ENCODE peak calls at places on chromosomes 2 and 18, in seven cellular contexts. One of them, this sample, is unnamed.

GRCh38 chr2:12663306-12664037 is 53.3 kb upstream of the TRIB2 start:
- DNase-seq in esophagus muscularis mucosa: no peak
- DNase-seq in A549: no peak
- DNase-seq in right lobe of liver: no peak
- DNase-seq in tibial nerve: peak; percentile 33
- DNase-seq in HepG2: no peak
- DNase-seq in GM12878: no peak
- DNase-seq in this sample: no peak

GRCh38 chr2:103435010-103435409 is 673.2 kb downstream of the TMEM182 start:
- DNase-seq in tibial nerve: no peak
- DNase-seq in A549: no peak
- DNase-seq in HepG2: no peak
- DNase-seq in right lobe of liver: no peak
- DNase-seq in GM12878: no peak
- DNase-seq in esophagus muscularis mucosa: no peak
- DNase-seq in this sample: no peak

GRCh38 chr2:55277310-55277709 is 8.3 kb upstream of the MTIF2 start:
- DNase-seq in esophagus muscularis mucosa: no peak
- DNase-seq in GM12878: no peak
- DNase-seq in right lobe of liver: no peak
- DNase-seq in A549: no peak
- DNase-seq in tibial nerve: no peak
- DNase-seq in HepG2: peak; percentile 7
- DNase-seq in this sample: no peak

GRCh38 chr18:79480171-79480981 is 84.6 kb downstream of the NFATC1 start:
- DNase-seq in GM12878: no peak
- DNase-seq in A549: no peak
- DNase-seq in HepG2: no peak
- DNase-seq in tibial nerve: no peak
- DNase-seq in right lobe of liver: no peak
- DNase-seq in esophagus muscularis mucosa: no peak
- DNase-seq in this sample: peak; percentile 76

GRCh38 chr2:150750726-150751125 is 263.3 kb upstream of the RND3 start:
- DNase-seq in esophagus muscularis mucosa: no peak
- DNase-seq in HepG2: no peak
- DNase-seq in right lobe of liver: no peak
- DNase-seq in GM12878: no peak
- DNase-seq in tibial nerve: no peak
- DNase-seq in A549: no peak
- DNase-seq in this sample: no peak

GRCh38 chr2:241391892-241392665 is 36.0 kb downstream of the FARP2 start:
- DNase-seq in A549: peak; percentile 52
- DNase-seq in right lobe of liver: no peak
- DNase-seq in esophagus muscularis mucosa: no peak
- DNase-seq in tibial nerve: no peak
- DNase-seq in GM12878: no peak
- DNase-seq in HepG2: peak; percentile 73
- DNase-seq in this sample: no peak

GRCh38 chr2:10864888-10865551 is 46.7 kb upstream of the KCNF1 start:
- DNase-seq in GM12878: peak; percentile 66
- DNase-seq in HepG2: no peak
- DNase-seq in esophagus muscularis mucosa: no peak
- DNase-seq in tibial nerve: no peak
- DNase-seq in A549: no peak
- DNase-seq in right lobe of liver: no peak
- DNase-seq in this sample: no peak

GRCh38 chr2:214830794-214831346 is 21.4 kb upstream of the BARD1 start:
- DNase-seq in right lobe of liver: no peak
- DNase-seq in GM12878: no peak
- DNase-seq in A549: peak; percentile 26
- DNase-seq in HepG2: peak; percentile 39
- DNase-seq in tibial nerve: no peak
- DNase-seq in esophagus muscularis mucosa: no peak
- DNase-seq in this sample: no peak

GRCh38 chr2:68907232-68907922 is 36.2 kb upstream of the BMP10 start:
- DNase-seq in esophagus muscularis mucosa: no peak
- DNase-seq in HepG2: no peak
- DNase-seq in A549: no peak
- DNase-seq in tibial nerve: no peak
- DNase-seq in GM12878: no peak
- DNase-seq in right lobe of liver: no peak
- DNase-seq in this sample: no peak

GRCh38 chr18:61502472-61502871 is 169.2 kb downstream of the CDH20 start:
- DNase-seq in A549: peak; percentile 38
- DNase-seq in right lobe of liver: no peak
- DNase-seq in HepG2: peak; percentile 21
- DNase-seq in tibial nerve: peak; percentile 73
- DNase-seq in GM12878: peak; percentile 5
- DNase-seq in esophagus muscularis mucosa: no peak
- DNase-seq in this sample: no peak

GRCh38 chr2:69565431-69565839 is 78.1 kb downstream of the AAK1 start:
- DNase-seq in esophagus muscularis mucosa: no peak
- DNase-seq in HepG2: peak; percentile 61
- DNase-seq in right lobe of liver: peak; percentile 38
- DNase-seq in GM12878: peak; percentile 40
- DNase-seq in A549: peak; percentile 70
- DNase-seq in tibial nerve: no peak
- DNase-seq in this sample: peak; percentile 88

GRCh38 chr2:5387421-5387820 is 304.8 kb upstream of the SOX11 start:
- DNase-seq in GM12878: no peak
- DNase-seq in HepG2: no peak
- DNase-seq in tibial nerve: no peak
- DNase-seq in right lobe of liver: no peak
- DNase-seq in A549: no peak
- DNase-seq in esophagus muscularis mucosa: peak; percentile 2
- DNase-seq in this sample: no peak

GRCh38 chr18:22346968-22347611 is 70.6 kb downstream of the CTAGE1 start:
- DNase-seq in tibial nerve: no peak
- DNase-seq in esophagus muscularis mucosa: peak; percentile 85
- DNase-seq in GM12878: no peak
- DNase-seq in HepG2: peak; percentile 5
- DNase-seq in A549: no peak
- DNase-seq in right lobe of liver: peak; percentile 88
- DNase-seq in this sample: peak; percentile 88

GRCh38 chr2:119484834-119485233 is 39.4 kb downstream of the SCTR start:
- DNase-seq in GM12878: no peak
- DNase-seq in esophagus muscularis mucosa: peak; percentile 57
- DNase-seq in right lobe of liver: no peak
- DNase-seq in HepG2: no peak
- DNase-seq in tibial nerve: no peak
- DNase-seq in A549: no peak
- DNase-seq in this sample: no peak

GRCh38 chr2:5705490-5705889 is 13.3 kb downstream of the SOX11 start:
- DNase-seq in GM12878: no peak
- DNase-seq in HepG2: no peak
- DNase-seq in right lobe of liver: no peak
- DNase-seq in esophagus muscularis mucosa: peak; percentile 75
- DNase-seq in A549: no peak
- DNase-seq in tibial nerve: no peak
- DNase-seq in this sample: no peak

DNA sequence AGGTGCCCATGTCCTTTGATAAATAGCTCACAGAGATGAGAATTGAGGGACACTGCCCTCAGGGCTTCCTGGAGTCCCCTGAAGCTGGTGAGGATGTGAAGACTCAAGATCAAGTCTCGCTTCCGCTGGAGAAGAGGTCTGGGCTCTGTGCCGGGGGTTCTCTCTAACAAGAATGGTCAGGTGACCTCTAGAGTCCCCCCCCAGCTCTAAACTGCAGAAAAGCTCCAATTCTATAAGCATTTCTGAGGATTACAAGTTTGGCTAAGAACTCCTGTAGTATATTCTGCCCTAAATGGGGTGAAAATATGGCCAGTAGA is 32.4 kb downstream of the LPIN2 start:
- DNase-seq in tibial nerve: no peak
- DNase-seq in A549: no peak
- DNase-seq in HepG2: no peak
- DNase-seq in esophagus muscularis mucosa: no peak
- DNase-seq in right lobe of liver: peak; percentile 40
- DNase-seq in GM12878: no peak
- DNase-seq in this sample: no peak
- H3K4me3 ChIP-seq in tibial nerve: no peak overlapping the region
- H3K4me3 ChIP-seq in A549: no peak overlapping the region
- H3K4me3 ChIP-seq in HepG2: no peak overlapping the region
- H3K4me3 ChIP-seq in esophagus muscularis mucosa: no peak overlapping the region
- H3K4me3 ChIP-seq in right lobe of liver: peak overlapping the region; percentile 50
- H3K4me3 ChIP-seq in GM12878: peak overlapping the region; percentile 43
- H3K4me3 ChIP-seq in this sample: peak overlapping the region; percentile 17

GRCh38 chr2:220504890-220505564 is 877.6 kb downstream of the SLC4A3 start:
- DNase-seq in HepG2: peak; percentile 3
- DNase-seq in esophagus muscularis mucosa: no peak
- DNase-seq in GM12878: no peak
- DNase-seq in A549: peak; percentile 39
- DNase-seq in tibial nerve: no peak
- DNase-seq in right lobe of liver: no peak
- DNase-seq in this sample: no peak
- H3K27ac ChIP-seq in HepG2: no peak overlapping the region
- H3K27ac ChIP-seq in esophagus muscularis mucosa: no peak overlapping the region
- H3K27ac ChIP-seq in GM12878: no peak overlapping the region
- H3K27ac ChIP-seq in A549: peak overlapping the region; percentile 7
- H3K27ac ChIP-seq in tibial nerve: no peak overlapping the region
- H3K27ac ChIP-seq in right lobe of liver: no peak overlapping the region
- H3K27ac ChIP-seq in this sample: no peak overlapping the region

DNA sequence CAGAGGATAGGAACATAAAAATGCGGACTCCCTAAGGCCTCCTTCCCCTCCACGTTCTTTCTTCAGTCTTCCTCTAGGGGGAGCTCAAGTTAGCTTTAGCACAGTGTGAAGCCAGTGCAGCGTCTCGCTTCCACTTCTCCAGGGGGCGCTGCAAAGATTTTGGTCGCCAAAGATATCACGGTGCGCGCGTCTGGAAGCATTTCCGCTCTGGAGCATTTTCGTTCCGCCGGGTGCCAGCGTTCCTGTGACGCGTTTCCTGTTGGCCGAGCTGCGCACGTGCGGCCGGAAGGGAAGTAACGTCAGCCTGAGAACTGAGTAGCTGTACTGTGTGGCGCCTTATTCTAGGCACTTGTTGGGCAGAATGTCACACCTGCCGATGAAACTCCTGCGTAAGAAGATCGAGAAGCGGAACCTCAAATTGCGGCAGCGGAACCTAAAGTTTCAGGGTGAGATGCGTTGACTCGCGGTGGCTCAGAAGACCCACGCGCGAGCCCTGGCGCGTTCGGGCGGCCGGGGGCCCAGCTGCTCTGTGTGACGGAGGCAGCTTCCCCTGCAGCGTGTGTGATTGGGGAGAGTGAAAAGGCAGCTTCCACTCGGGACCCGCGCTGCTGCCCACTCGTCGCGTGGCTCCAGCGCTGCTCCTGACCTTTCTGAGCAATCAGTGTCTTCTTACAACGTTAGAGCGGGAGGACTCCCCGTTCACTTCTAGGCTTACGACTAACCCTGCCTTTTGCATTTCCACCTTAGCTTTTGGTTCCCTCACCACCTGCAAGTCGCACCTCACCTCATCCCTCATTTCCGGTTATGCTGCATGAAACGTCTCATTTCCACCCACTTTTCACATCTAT is at the start of gene DDX18:
- DNase-seq in esophagus muscularis mucosa: peak; percentile 99
- DNase-seq in A549: peak; percentile 98
- DNase-seq in right lobe of liver: peak; percentile 96
- DNase-seq in HepG2: peak; percentile 99
- DNase-seq in GM12878: peak; percentile 93
- DNase-seq in tibial nerve: peak; percentile 96
- DNase-seq in this sample: peak; percentile 98
- TF ChIP-seq POLR2A in esophagus muscularis mucosa: no peak
- TF ChIP-seq POLR2A in A549: peak; percentile 75
- TF ChIP-seq POLR2A in right lobe of liver: peak; percentile 72
- TF ChIP-seq POLR2A in HepG2: peak; percentile 91
- TF ChIP-seq POLR2A in GM12878: peak; percentile 90
- TF ChIP-seq POLR2A in tibial nerve: peak; percentile 14
- TF ChIP-seq POLR2A in this sample: no peak

DNA sequence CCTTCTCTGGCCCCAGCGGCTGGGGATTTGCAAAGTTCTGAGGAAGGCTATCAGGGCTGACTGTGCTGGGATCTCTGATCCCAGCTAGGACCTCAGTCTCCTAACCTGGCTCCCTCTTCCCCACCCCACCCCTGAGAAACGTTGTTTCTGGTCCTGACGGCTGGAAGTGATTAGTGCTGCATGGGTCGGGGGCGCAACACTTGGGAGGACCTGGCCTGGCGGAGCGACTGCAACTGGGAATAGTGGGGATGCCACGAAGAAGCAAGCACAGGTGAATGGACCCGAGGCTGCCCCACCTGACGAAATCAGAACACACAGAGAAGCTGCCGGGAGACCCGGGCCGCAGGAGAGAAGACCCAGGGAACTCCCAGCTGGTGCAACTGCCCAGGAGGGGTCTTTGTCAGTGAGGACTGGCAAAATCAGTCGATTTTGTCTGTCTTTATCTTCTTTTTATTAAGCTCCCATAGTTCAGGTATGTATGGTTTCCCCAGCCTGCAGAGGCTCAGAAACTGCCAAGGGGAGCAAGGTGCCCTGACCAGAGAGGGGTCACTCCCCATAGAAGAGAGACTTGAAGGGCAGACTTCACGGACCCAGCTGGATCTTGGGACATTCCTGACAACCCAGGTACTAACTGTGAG is 656 bp upstream of the LBX2 start:
- DNase-seq in right lobe of liver: no peak
- DNase-seq in A549: no peak
- DNase-seq in esophagus muscularis mucosa: no peak
- DNase-seq in tibial nerve: no peak
- DNase-seq in HepG2: no peak
- DNase-seq in GM12878: no peak
- DNase-seq in this sample: peak; percentile 49
- H3K4me3 ChIP-seq in right lobe of liver: no peak overlapping the region
- H3K4me3 ChIP-seq in A549: no peak overlapping the region
- H3K4me3 ChIP-seq in esophagus muscularis mucosa: no peak overlapping the region
- H3K4me3 ChIP-seq in tibial nerve: no peak overlapping the region
- H3K4me3 ChIP-seq in HepG2: peak overlapping the region; percentile 53
- H3K4me3 ChIP-seq in GM12878: no peak overlapping the region
- H3K4me3 ChIP-seq in this sample: no peak overlapping the region

DNA sequence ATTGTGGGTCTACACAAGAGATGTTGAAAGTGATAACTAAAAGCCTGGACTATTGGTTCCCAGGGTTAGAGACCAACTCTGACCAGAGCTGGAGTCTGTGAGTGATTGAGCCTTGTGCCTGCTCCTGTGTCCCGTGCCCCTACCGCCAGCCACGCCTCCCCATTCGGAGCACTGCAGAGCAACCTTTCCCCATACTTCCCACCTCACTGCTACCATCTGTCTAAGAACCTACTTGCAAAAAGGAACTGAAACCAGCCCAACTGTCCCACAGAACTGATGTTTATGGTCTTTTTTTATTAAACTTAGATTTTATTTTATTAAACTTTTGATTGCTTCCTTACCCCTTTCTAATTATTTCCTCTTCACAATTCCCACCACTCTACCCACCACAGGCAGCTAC is 300.3 kb upstream of the MGAT5 start:
- DNase-seq in GM12878: peak; percentile 51
- DNase-seq in right lobe of liver: no peak
- DNase-seq in A549: no peak
- DNase-seq in HepG2: no peak
- DNase-seq in esophagus muscularis mucosa: peak; percentile 26
- DNase-seq in tibial nerve: no peak
- DNase-seq in this sample: peak; percentile 81
- H3K27ac ChIP-seq in GM12878: peak overlapping the region; percentile 27
- H3K27ac ChIP-seq in right lobe of liver: no peak overlapping the region
- H3K27ac ChIP-seq in A549: no peak overlapping the region
- H3K27ac ChIP-seq in HepG2: no peak overlapping the region
- H3K27ac ChIP-seq in esophagus muscularis mucosa: no peak overlapping the region
- H3K27ac ChIP-seq in tibial nerve: no peak overlapping the region
- H3K27ac ChIP-seq in this sample: no peak overlapping the region

This sample was measured in spleen.